ENCODE peak calls at places on chromosomes 3 and 15, in ten cellular contexts. C, A, V, K, Q, M, B, Y, X and O are unnamed samples.

GRCh38 chr3:102536479-102536878 is 101.7 kb downstream of the ZPLD1 start:
- DNase-seq in C (no peak), A (no peak), V (no peak), K (no peak), Q (no peak), M (no peak), B (peak; percentile 13), Y (peak; percentile 54), X (no peak), O (no peak)

GRCh38 chr3:23761440-23761896 is 44.3 kb upstream of the UBE2E1 start:
- DNase-seq in C (no peak), A (no peak), V (no peak), K (no peak), Q (no peak), M (no peak), B (peak; percentile 20), Y (no peak), X (no peak), O (no peak)

GRCh38 chr3:183895296-183895695 is 10.6 kb upstream of the PARL start:
- DNase-seq in C (no peak), A (no peak), V (no peak), K (no peak), Q (no peak), M (peak; percentile 35), B (peak; percentile 53), Y (peak; percentile 45), X (no peak), O (no peak)

GRCh38 chr15:61748529-61748928 is 311.7 kb downstream of the VPS13C start:
- DNase-seq in C (no peak), A (no peak), V (no peak), K (no peak), Q (no peak), M (peak; percentile 60), B (no peak), Y (no peak), X (no peak), O (no peak)

GRCh38 chr3:89223188-89223587 is 115.8 kb downstream of the EPHA3 start:
- DNase-seq in C (no peak), A (no peak), V (no peak), K (no peak), Q (no peak), M (no peak), B (no peak), Y (no peak), X (no peak), O (no peak)

GRCh38 chr15:80811781-80812180 is 32.6 kb downstream of the CEMIP start:
- DNase-seq in C (no peak), A (no peak), V (no peak), K (no peak), Q (no peak), M (no peak), B (no peak), Y (no peak), X (no peak), O (no peak)

GRCh38 chr3:122105626-122106025 is 50.5 kb downstream of the CD86 start:
- DNase-seq in C (no peak), A (no peak), V (no peak), K (no peak), Q (no peak), M (no peak), B (no peak), Y (no peak), X (no peak), O (no peak)

GRCh38 chr3:149085828-149086231 is 503 bp downstream of the HLTF start:
- DNase-seq in C (no peak), A (no peak), V (no peak), K (peak; percentile 3), Q (no peak), M (peak; percentile 19), B (peak; percentile 45), Y (peak; percentile 50), X (no peak), O (no peak)

GRCh38 chr15:37096878-37097568 is 3.3 kb downstream of the MEIS2 start:
- DNase-seq in C (no peak), A (no peak), V (peak; percentile 65), K (no peak), Q (no peak), M (no peak), B (no peak), Y (no peak), X (no peak), O (no peak)

GRCh38 chr3:109071349-109072142 is 46.4 kb downstream of the MORC1 start:
- DNase-seq in C (no peak), A (no peak), V (no peak), K (no peak), Q (no peak), M (no peak), B (no peak), Y (no peak), X (no peak), O (peak; percentile 29)

GRCh38 chr3:175246766-175247165 is 387.6 kb downstream of the NAALADL2 start:
- DNase-seq in C (no peak), A (no peak), V (no peak), K (no peak), Q (no peak), M (no peak), B (no peak), Y (no peak), X (no peak), O (no peak)

GRCh38 chr3:54830658-54831057 is 97.2 kb downstream of the LRTM1 start:
- DNase-seq in C (no peak), A (no peak), V (no peak), K (no peak), Q (no peak), M (no peak), B (no peak), Y (peak; percentile 51), X (no peak), O (no peak)

GRCh38 chr3:64244011-64244942 is 19.0 kb upstream of the PRICKLE2 start:
- DNase-seq in C (no peak), A (no peak), V (no peak), K (no peak), Q (no peak), M (no peak), B (no peak), Y (peak; percentile 46), X (no peak), O (no peak)

GRCh38 chr3:25576836-25577454 is 87.8 kb downstream of the TOP2B start:
- DNase-seq in C (no peak), A (no peak), V (no peak), K (no peak), Q (no peak), M (no peak), B (no peak), Y (no peak), X (no peak), O (no peak)

GRCh38 chr3:79019137-79019923 is 748.5 kb downstream of the ROBO1 start:
- DNase-seq in C (peak; percentile 51), A (no peak), V (peak; percentile 86), K (peak; percentile 79), Q (peak; percentile 74), M (peak; percentile 82), B (no peak), Y (peak; percentile 67), X (peak; percentile 56), O (peak; percentile 77)

GRCh38 chr3:148106062-148106461 is 591.6 kb upstream of the AGTR1 start:
- DNase-seq in C (no peak), A (no peak), V (no peak), K (no peak), Q (no peak), M (peak; percentile 41), B (no peak), Y (no peak), X (no peak), O (no peak)

GRCh38 chr3:187967982-187968381 is 186.0 kb upstream of the LPP start:
- DNase-seq in C (no peak), A (no peak), V (no peak), K (no peak), Q (no peak), M (no peak), B (no peak), Y (no peak), X (no peak), O (no peak)

GRCh38 chr15:50238263-50238662 is 27.3 kb downstream of the HDC start:
- DNase-seq in C (no peak), A (no peak), V (peak; percentile 12), K (no peak), Q (no peak), M (no peak), B (no peak), Y (no peak), X (no peak), O (no peak)